ENCODE peak calls at places on chromosomes 1 and 21, in five cellular contexts. L, N, S, H and Z are unnamed samples.

GRCh38 chr1:162627662-162628296 is 4.5 kb upstream of the DDR2 start:
- DNase-seq in L (no peak), N (peak; percentile 63), S (peak; percentile 44), H (no peak), Z (no peak)

GRCh38 chr1:213123532-213123931 is 72.5 kb downstream of the RPS6KC1 start:
- DNase-seq in L (no peak), N (peak; percentile 63), S (no peak), H (no peak), Z (no peak)

GRCh38 chr1:8137406-8138244 is 111.5 kb upstream of the ERRFI1 start:
- DNase-seq in L (no peak), N (peak; percentile 90), S (peak; percentile 33), H (no peak), Z (no peak)

GRCh38 chr1:214071469-214071868 is 83.7 kb downstream of the PROX1 start:
- DNase-seq in L (no peak), N (no peak), S (no peak), H (no peak), Z (no peak)

GRCh38 chr21:36545776-36546511 is 66.0 kb upstream of the CLDN14 start:
- DNase-seq in L (no peak), N (no peak), S (no peak), H (no peak), Z (no peak)

GRCh38 chr21:45011911-45012660 is 62.3 kb upstream of the ADARB1 start:
- DNase-seq in L (peak; percentile 43), N (peak; percentile 82), S (peak; percentile 58), H (no peak), Z (no peak)

GRCh38 chr1:24540906-24541710 is 14.8 kb upstream of the NCMAP start:
- DNase-seq in L (no peak), N (peak; percentile 75), S (peak; percentile 57), H (no peak), Z (peak; percentile 83)

GRCh38 chr1:10909697-10910489 is 102.6 kb upstream of the TARDBP start:
- DNase-seq in L (peak; percentile 69), N (peak; percentile 28), S (peak; percentile 73), H (peak; percentile 77), Z (peak; percentile 73)

GRCh38 chr1:40782371-40782956 is 1.1 kb upstream of the KCNQ4 start:
- DNase-seq in L (peak; percentile 72), N (no peak), S (peak; percentile 28), H (no peak), Z (peak; percentile 72)

GRCh38 chr1:197469620-197470210 is 201.7 kb downstream of the CRB1 start:
- DNase-seq in L (no peak), N (no peak), S (no peak), H (no peak), Z (no peak)